ENCODE peak calls at places on chromosomes 13 and 19, in six cellular contexts. One of them, this sample, is unnamed.

GRCh38 chr19:13812544-13812943 is 17.3 kb downstream of the ZSWIM4 start:
- DNase-seq in SK-N-SH: no peak
- DNase-seq in A549: no peak
- DNase-seq in GM12878: no peak
- DNase-seq in K562: no peak
- DNase-seq in HepG2: no peak
- DNase-seq in this sample: no peak

GRCh38 chr19:13765395-13766094 is 1.2 kb downstream of the MRI1 start:
- DNase-seq in SK-N-SH: peak
- DNase-seq in A549: no peak
- DNase-seq in GM12878: no peak
- DNase-seq in K562: no peak
- DNase-seq in HepG2: peak
- DNase-seq in this sample: no peak

GRCh38 chr13:100536643-100537180 is 51.9 kb downstream of the GGACT start:
- DNase-seq in SK-N-SH: no peak
- DNase-seq in A549: no peak
- DNase-seq in GM12878: no peak
- DNase-seq in K562: no peak
- DNase-seq in HepG2: no peak
- DNase-seq in this sample: no peak

GRCh38 chr19:43478323-43478722 is 12.9 kb upstream of the LYPD3 start:
- DNase-seq in SK-N-SH: no peak
- DNase-seq in A549: no peak
- DNase-seq in GM12878: no peak
- DNase-seq in K562: no peak
- DNase-seq in HepG2: no peak
- DNase-seq in this sample: no peak

GRCh38 chr19:408441-409005 is 424 bp downstream of the C2CD4C start:
- DNase-seq in SK-N-SH: peak
- DNase-seq in A549: no peak
- DNase-seq in GM12878: no peak
- DNase-seq in K562: no peak
- DNase-seq in HepG2: no peak
- DNase-seq in this sample: no peak

GRCh38 chr13:43036386-43037220 is 13.2 kb downstream of the DNAJC15 start:
- DNase-seq in SK-N-SH: no peak
- DNase-seq in A549: no peak
- DNase-seq in GM12878: no peak
- DNase-seq in K562: no peak
- DNase-seq in HepG2: no peak
- DNase-seq in this sample: no peak

GRCh38 chr13:57878291-57878690 is 246.7 kb downstream of the PCDH17 start:
- DNase-seq in SK-N-SH: no peak
- DNase-seq in A549: no peak
- DNase-seq in GM12878: no peak
- DNase-seq in K562: no peak
- DNase-seq in HepG2: no peak
- DNase-seq in this sample: no peak

GRCh38 chr13:41244555-41244954 is 18.8 kb downstream of the MTRF1 start:
- DNase-seq in SK-N-SH: no peak
- DNase-seq in A549: no peak
- DNase-seq in GM12878: no peak
- DNase-seq in K562: no peak
- DNase-seq in HepG2: no peak
- DNase-seq in this sample: peak

GRCh38 chr19:55703790-55704215 is 28.8 kb downstream of the EPN1 start:
- DNase-seq in SK-N-SH: peak
- DNase-seq in A549: peak
- DNase-seq in GM12878: no peak
- DNase-seq in K562: peak
- DNase-seq in HepG2: no peak
- DNase-seq in this sample: no peak

GRCh38 chr13:40318366-40318765 is 348.1 kb downstream of the FOXO1 start:
- DNase-seq in SK-N-SH: peak
- DNase-seq in A549: no peak
- DNase-seq in GM12878: no peak
- DNase-seq in K562: no peak
- DNase-seq in HepG2: no peak
- DNase-seq in this sample: no peak

GRCh38 chr13:23321534-23322241 is 111.8 kb downstream of the SACS start:
- DNase-seq in SK-N-SH: no peak
- DNase-seq in A549: peak
- DNase-seq in GM12878: peak
- DNase-seq in K562: no peak
- DNase-seq in HepG2: peak
- DNase-seq in this sample: peak

GRCh38 chr13:21590231-21590630 is 13.7 kb downstream of the MICU2 start:
- DNase-seq in SK-N-SH: no peak
- DNase-seq in A549: no peak
- DNase-seq in GM12878: no peak
- DNase-seq in K562: no peak
- DNase-seq in HepG2: no peak
- DNase-seq in this sample: peak

GRCh38 chr19:33167438-33167837 is 26.7 kb upstream of the LRP3 start:
- DNase-seq in SK-N-SH: no peak
- DNase-seq in A549: no peak
- DNase-seq in GM12878: no peak
- DNase-seq in K562: no peak
- DNase-seq in HepG2: no peak
- DNase-seq in this sample: no peak

GRCh38 chr13:45695198-45695730 is 6.9 kb upstream of the CBY2 start:
- DNase-seq in SK-N-SH: no peak
- DNase-seq in A549: no peak
- DNase-seq in GM12878: peak
- DNase-seq in K562: no peak
- DNase-seq in HepG2: no peak
- DNase-seq in this sample: no peak

GRCh38 chr19:49555600-49556411 is 24.6 kb downstream of the NOSIP start:
- DNase-seq in SK-N-SH: peak
- DNase-seq in A549: peak
- DNase-seq in GM12878: no peak
- DNase-seq in K562: peak
- DNase-seq in HepG2: no peak
- DNase-seq in this sample: no peak

GRCh38 chr19:19026299-19026971 is 6.9 kb downstream of the SUGP2 start:
- DNase-seq in SK-N-SH: no peak
- DNase-seq in A549: peak
- DNase-seq in GM12878: no peak
- DNase-seq in K562: no peak
- DNase-seq in HepG2: peak
- DNase-seq in this sample: no peak

GRCh38 chr19:54517483-54517882 is 14.9 kb downstream of the LAIR2 start:
- DNase-seq in SK-N-SH: no peak
- DNase-seq in A549: peak
- DNase-seq in GM12878: no peak
- DNase-seq in K562: peak
- DNase-seq in HepG2: peak
- DNase-seq in this sample: peak

GRCh38 chr19:19371056-19371455 is 34.4 kb upstream of the GATAD2A start:
- DNase-seq in SK-N-SH: no peak
- DNase-seq in A549: peak
- DNase-seq in GM12878: no peak
- DNase-seq in K562: no peak
- DNase-seq in HepG2: no peak
- DNase-seq in this sample: no peak

GRCh38 chr19:29022599-29022998 is 190.4 kb downstream of the UQCRFS1 start:
- DNase-seq in SK-N-SH: no peak
- DNase-seq in A549: no peak
- DNase-seq in GM12878: no peak
- DNase-seq in K562: no peak
- DNase-seq in HepG2: no peak
- DNase-seq in this sample: no peak

GRCh38 chr13:113506025-113506685 is 15.6 kb upstream of the DCUN1D2 start:
- DNase-seq in SK-N-SH: no peak
- DNase-seq in A549: no peak
- DNase-seq in GM12878: no peak
- DNase-seq in K562: peak
- DNase-seq in HepG2: no peak
- DNase-seq in this sample: no peak

GRCh38 chr13:38350114-38350617 is 515 bp downstream of the UFM1 start:
- DNase-seq in SK-N-SH: peak
- DNase-seq in A549: peak
- DNase-seq in GM12878: no peak
- DNase-seq in K562: peak
- DNase-seq in HepG2: peak
- DNase-seq in this sample: peak

GRCh38 chr19:4742717-4743646 is 19.3 kb upstream of the DPP9 start:
- DNase-seq in SK-N-SH: peak
- DNase-seq in A549: no peak
- DNase-seq in GM12878: no peak
- DNase-seq in K562: no peak
- DNase-seq in HepG2: no peak
- DNase-seq in this sample: no peak

GRCh38 chr13:40401911-40402776 is 264.3 kb downstream of the FOXO1 start:
- DNase-seq in SK-N-SH: no peak
- DNase-seq in A549: peak
- DNase-seq in GM12878: peak
- DNase-seq in K562: peak
- DNase-seq in HepG2: peak
- DNase-seq in this sample: peak

GRCh38 chr13:62747152-62747551 is 1331.5 kb upstream of the PCDH20 start:
- DNase-seq in SK-N-SH: no peak
- DNase-seq in A549: no peak
- DNase-seq in GM12878: no peak
- DNase-seq in K562: no peak
- DNase-seq in HepG2: no peak
- DNase-seq in this sample: peak

DNA sequence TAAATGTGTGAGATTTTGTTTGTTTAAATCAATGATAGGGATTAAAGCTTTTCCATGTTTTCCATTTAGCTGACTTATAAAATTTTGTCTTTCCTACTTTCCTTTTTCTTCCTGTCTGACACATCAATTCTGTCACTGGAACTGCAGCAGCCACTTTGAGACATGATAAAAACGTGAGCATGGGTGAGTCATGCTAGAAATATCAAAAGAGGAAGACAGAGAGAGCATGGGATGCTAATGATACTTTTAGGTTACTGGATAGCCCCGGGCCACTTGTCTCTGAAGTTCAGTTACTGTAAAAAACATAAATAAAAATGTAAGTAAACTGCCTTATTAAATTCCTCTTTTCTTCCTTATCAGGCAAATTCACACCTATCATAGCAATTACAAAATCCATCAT is 1332.0 kb upstream of the PCDH20 start:
- DNase-seq in SK-N-SH: no peak
- DNase-seq in A549: peak
- DNase-seq in GM12878: no peak
- DNase-seq in K562: no peak
- DNase-seq in HepG2: no peak
- DNase-seq in this sample: peak
- TF ChIP-seq SMC3 in SK-N-SH: no peak
- TF ChIP-seq SMC3 in A549: no peak
- TF ChIP-seq SMC3 in GM12878: no peak
- TF ChIP-seq SMC3 in K562: no peak
- TF ChIP-seq SMC3 in HepG2: no peak
- TF ChIP-seq SMC3 in this sample: no peak

GRCh38 chr13:32947411-32947810 is 68.8 kb upstream of the KL start:
- DNase-seq in SK-N-SH: peak
- DNase-seq in A549: no peak
- DNase-seq in GM12878: no peak
- DNase-seq in K562: no peak
- DNase-seq in HepG2: no peak
- DNase-seq in this sample: no peak
- TF ChIP-seq SMC3 in SK-N-SH: no peak
- TF ChIP-seq SMC3 in A549: no peak
- TF ChIP-seq SMC3 in GM12878: no peak
- TF ChIP-seq SMC3 in K562: no peak
- TF ChIP-seq SMC3 in HepG2: no peak
- TF ChIP-seq SMC3 in this sample: no peak

GRCh38 chr19:12208221-12208620 is 45.3 kb downstream of the ZNF136 start:
- DNase-seq in SK-N-SH: no peak
- DNase-seq in A549: no peak
- DNase-seq in GM12878: no peak
- DNase-seq in K562: no peak
- DNase-seq in HepG2: peak
- DNase-seq in this sample: no peak
- TF ChIP-seq SMC3 in SK-N-SH: no peak
- TF ChIP-seq SMC3 in A549: no peak
- TF ChIP-seq SMC3 in GM12878: no peak
- TF ChIP-seq SMC3 in K562: no peak
- TF ChIP-seq SMC3 in HepG2: no peak
- TF ChIP-seq SMC3 in this sample: no peak

GRCh38 chr13:29758591-29759114 is 91.8 kb downstream of the UBL3 start:
- DNase-seq in SK-N-SH: no peak
- DNase-seq in A549: no peak
- DNase-seq in GM12878: peak
- DNase-seq in K562: peak
- DNase-seq in HepG2: peak
- DNase-seq in this sample: no peak

GRCh38 chr13:29752175-29752574 is 98.2 kb downstream of the UBL3 start:
- DNase-seq in SK-N-SH: no peak
- DNase-seq in A549: no peak
- DNase-seq in GM12878: no peak
- DNase-seq in K562: no peak
- DNase-seq in HepG2: no peak
- DNase-seq in this sample: no peak

GRCh38 chr13:29756506-29756905 is 93.9 kb downstream of the UBL3 start:
- DNase-seq in SK-N-SH: no peak
- DNase-seq in A549: no peak
- DNase-seq in GM12878: no peak
- DNase-seq in K562: no peak
- DNase-seq in HepG2: no peak
- DNase-seq in this sample: peak

GRCh38 chr13:29753593-29754485 is 96.6 kb downstream of the UBL3 start:
- DNase-seq in SK-N-SH: no peak
- DNase-seq in A549: no peak
- DNase-seq in GM12878: no peak
- DNase-seq in K562: no peak
- DNase-seq in HepG2: no peak
- DNase-seq in this sample: peak

DNA sequence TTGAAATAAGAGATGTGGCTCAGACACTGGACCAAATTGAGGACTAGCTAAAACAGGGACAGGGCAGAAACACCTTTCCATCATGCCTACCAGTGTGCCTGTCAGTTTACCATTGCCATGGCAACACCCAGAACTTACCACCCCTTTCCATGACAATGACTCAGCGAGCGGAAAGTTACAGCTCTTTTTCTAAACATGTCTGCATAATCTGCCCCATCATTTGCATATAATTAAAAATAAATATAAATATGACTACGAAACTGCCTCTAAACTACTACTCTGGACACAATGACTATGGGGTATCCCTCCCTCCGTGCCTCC is 96.0 kb downstream of the UBL3 start:
- DNase-seq in SK-N-SH: no peak
- DNase-seq in A549: peak
- DNase-seq in GM12878: no peak
- DNase-seq in K562: no peak
- DNase-seq in HepG2: peak
- DNase-seq in this sample: peak
- TF ChIP-seq SMC3 in SK-N-SH: no peak
- TF ChIP-seq SMC3 in A549: no peak
- TF ChIP-seq SMC3 in GM12878: no peak
- TF ChIP-seq SMC3 in K562: no peak
- TF ChIP-seq SMC3 in HepG2: no peak
- TF ChIP-seq SMC3 in this sample: no peak

GRCh38 chr13:91362908-91363307 is 15.4 kb downstream of the MIR17HG start:
- DNase-seq in SK-N-SH: no peak
- DNase-seq in A549: no peak
- DNase-seq in GM12878: no peak
- DNase-seq in K562: no peak
- DNase-seq in HepG2: peak
- DNase-seq in this sample: no peak
- TF ChIP-seq SMC3 in SK-N-SH: no peak
- TF ChIP-seq SMC3 in A549: no peak
- TF ChIP-seq SMC3 in GM12878: no peak
- TF ChIP-seq SMC3 in K562: no peak
- TF ChIP-seq SMC3 in HepG2: no peak
- TF ChIP-seq SMC3 in this sample: no peak

This sample was measured in IMR-90.